ENCODE peak calls at places on chromosomes 5 and 9, in four cellular contexts. One of them, this sample, is unnamed.

GRCh38 chr5:160105686-160106085 is 13.6 kb downstream of the PWWP2A start:
- DNase-seq in transverse colon: no peak
- DNase-seq in D721Med: no peak
- DNase-seq in NCI-H146: no peak
- DNase-seq in this sample: no peak

GRCh38 chr5:96661101-96661840 is 905 bp upstream of the CAST start:
- DNase-seq in transverse colon: peak; percentile 39
- DNase-seq in NCI-H146: no peak
- DNase-seq in D721Med: no peak
- DNase-seq in this sample: peak; percentile 50

GRCh38 chr9:4464911-4465513 is 25.3 kb upstream of the SLC1A1 start:
- DNase-seq in NCI-H146: no peak
- DNase-seq in transverse colon: no peak
- DNase-seq in D721Med: no peak
- DNase-seq in this sample: no peak

GRCh38 chr5:154403234-154403633 is 42.6 kb upstream of the SAP30L start:
- DNase-seq in D721Med: no peak
- DNase-seq in NCI-H146: no peak
- DNase-seq in transverse colon: no peak
- DNase-seq in this sample: no peak

GRCh38 chr9:112743216-112743835 is 7.2 kb upstream of the SNX30 start:
- DNase-seq in transverse colon: no peak
- DNase-seq in D721Med: no peak
- DNase-seq in NCI-H146: no peak
- DNase-seq in this sample: no peak

GRCh38 chr5:113089653-113090335 is 113.2 kb downstream of the DCP2 start:
- DNase-seq in transverse colon: no peak
- DNase-seq in NCI-H146: no peak
- DNase-seq in D721Med: no peak
- DNase-seq in this sample: no peak

GRCh38 chr9:126123927-126124326 is 202.7 kb upstream of the MVB12B start:
- DNase-seq in transverse colon: no peak
- DNase-seq in NCI-H146: no peak
- DNase-seq in D721Med: no peak
- DNase-seq in this sample: no peak

GRCh38 chr5:89128930-89129625 is 246.1 kb upstream of the MEF2C start:
- DNase-seq in NCI-H146: no peak
- DNase-seq in transverse colon: no peak
- DNase-seq in D721Med: no peak
- DNase-seq in this sample: no peak

GRCh38 chr9:98391406-98391805 is 136.0 kb upstream of the TBC1D2 start:
- DNase-seq in D721Med: no peak
- DNase-seq in transverse colon: no peak
- DNase-seq in NCI-H146: no peak
- DNase-seq in this sample: no peak

GRCh38 chr5:28014779-28015178 is 976.4 kb upstream of the CDH9 start:
- DNase-seq in transverse colon: no peak
- DNase-seq in NCI-H146: no peak
- DNase-seq in D721Med: no peak
- DNase-seq in this sample: no peak